ENCODE peak calls at places on chromosomes 11 and 22, in six cellular contexts. T, J, B, F, P and D are unnamed samples. For H3K36me3, the result is how much of the 10 kb centered on the place peaks cover.

GRCh38 chr11:79098096-79098495 is 342.7 kb downstream of the TENM4 start:
- DNase-seq in T (no peak), J (no peak), B (no peak), F (no peak), P (no peak), D (no peak)

GRCh38 chr11:20357150-20357549 is 6.4 kb upstream of the HTATIP2 start:
- DNase-seq in T (no peak), J (no peak), B (no peak), F (no peak), P (no peak), D (no peak)

GRCh38 chr11:5476184-5476819 is 12.2 kb upstream of the OR52D1 start:
- DNase-seq in T (no peak), J (peak), B (no peak), F (no peak), P (peak), D (peak)

GRCh38 chr11:61747389-61748285 is 4.8 kb upstream of the MYRF start:
- DNase-seq in T (peak), J (peak), B (peak), F (peak), P (peak), D (peak)

GRCh38 chr22:44026630-44027511 is 2.8 kb downstream of the PARVB start:
- DNase-seq in T (peak), J (peak), B (peak), F (peak), P (peak), D (no peak)

GRCh38 chr11:92703431-92703830 is 266.0 kb upstream of the MTNR1B start:
- DNase-seq in T (no peak), J (no peak), B (no peak), F (no peak), P (no peak), D (no peak)

GRCh38 chr11:17767914-17768313 is 33.3 kb downstream of the KCNC1 start:
- DNase-seq in T (no peak), J (no peak), B (peak), F (no peak), P (no peak), D (no peak)

GRCh38 chr11:59611570-59612565 is 3.7 kb downstream of the OSBP start:
- DNase-seq in T (no peak), J (no peak), B (no peak), F (no peak), P (peak), D (no peak)

GRCh38 chr22:43174941-43175531 is 11.9 kb downstream of the TTLL12 start:
- DNase-seq in T (no peak), J (no peak), B (peak), F (no peak), P (no peak), D (no peak)

GRCh38 chr22:49391436-49391835 is 436.2 kb downstream of the BRD1 start:
- DNase-seq in T (no peak), J (peak), B (no peak), F (no peak), P (no peak), D (no peak)

GRCh38 chr11:86644291-86644690 is 28.1 kb downstream of the ME3 start:
- DNase-seq in T (no peak), J (no peak), B (no peak), F (no peak), P (no peak), D (no peak)

GRCh38 chr11:6397156-6397555 is 6.9 kb downstream of the SMPD1 start:
- DNase-seq in T (no peak), J (no peak), B (no peak), F (no peak), P (no peak), D (no peak)

GRCh38 chr11:86511086-86511551 is 136.4 kb downstream of the CCDC81 start:
- DNase-seq in T (no peak), J (no peak), B (no peak), F (no peak), P (no peak), D (no peak)

GRCh38 chr11:49405743-49406142 is 197.3 kb upstream of the FOLH1 start:
- DNase-seq in T (no peak), J (no peak), B (peak), F (no peak), P (no peak), D (no peak)

GRCh38 chr11:6646040-6646439 is 9.6 kb downstream of the DCHS1 start:
- DNase-seq in T (no peak), J (no peak), B (peak), F (peak), P (no peak), D (no peak)

GRCh38 chr11:71363721-71364120 is 84.5 kb downstream of the DHCR7 start:
- DNase-seq in T (no peak), J (no peak), B (no peak), F (no peak), P (no peak), D (no peak)

GRCh38 chr11:14642453-14642852 is 1.2 kb upstream of the PDE3B start:
- DNase-seq in T (no peak), J (no peak), B (no peak), F (no peak), P (no peak), D (no peak)
- H3K4me3 ChIP-seq in T (peak), J (peak), B (peak), F (no peak), P (no peak), D (no peak)

GRCh38 chr11:36402568-36403181 is 106.6 kb downstream of the PRR5L start:
- DNase-seq in T (no peak), J (no peak), B (no peak), F (no peak), P (no peak), D (no peak)

GRCh38 chr11:36399745-36400144 is 103.7 kb downstream of the PRR5L start:
- DNase-seq in T (no peak), J (no peak), B (no peak), F (no peak), P (no peak), D (no peak)

GRCh38 chr11:36398261-36398953 is 102.3 kb downstream of the PRR5L start:
- DNase-seq in T (no peak), J (no peak), B (no peak), F (no peak), P (no peak), D (no peak)

GRCh38 chr11:36400768-36401455 is 104.8 kb downstream of the PRR5L start:
- DNase-seq in T (no peak), J (no peak), B (peak), F (no peak), P (no peak), D (no peak)

DNA sequence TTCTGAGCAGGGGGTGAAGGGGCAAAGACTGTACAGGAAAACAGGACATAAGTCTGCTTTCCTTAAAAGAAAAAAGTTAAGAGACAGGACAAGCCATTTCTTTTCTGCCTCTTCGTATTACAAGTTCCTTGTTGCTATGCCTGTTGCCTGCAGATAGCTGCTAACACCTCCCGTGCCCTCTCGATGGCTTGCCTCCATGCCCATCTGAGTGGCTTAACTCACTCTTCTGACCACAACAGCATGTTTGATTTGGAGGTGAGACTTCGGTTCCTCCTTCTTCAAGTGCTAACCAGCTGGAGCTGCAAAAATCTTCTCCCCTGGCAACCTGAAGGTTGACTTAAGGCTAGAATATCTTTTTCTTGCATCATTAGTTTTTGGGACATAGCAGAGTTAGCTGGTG is 103.1 kb downstream of the PRR5L start:
- DNase-seq in T (no peak), J (no peak), B (no peak), F (no peak), P (no peak), D (no peak)
- H3K36me3 ChIP-seq in T (under half), J (half or more), B (under half), F (under half), P (under half), D (under half)

DNA sequence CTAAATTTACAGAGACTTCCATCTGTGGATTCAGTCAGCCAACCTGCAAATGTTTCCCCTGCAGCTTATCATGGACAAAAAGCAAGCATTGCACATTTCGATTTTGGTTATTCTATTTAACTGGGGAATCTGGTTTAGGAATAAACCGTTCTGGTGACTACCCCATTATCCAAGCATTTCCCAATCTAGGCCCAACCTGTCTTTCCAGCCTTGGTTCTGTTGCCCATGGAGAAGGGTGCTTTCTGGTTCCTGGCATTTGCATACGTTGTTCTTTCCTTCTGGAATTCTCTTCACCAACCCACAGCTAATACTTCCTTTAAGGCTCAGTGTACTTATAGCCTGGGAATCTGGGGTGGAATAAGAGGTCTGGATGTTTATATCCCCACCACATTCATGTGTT is 1.4 kb upstream of the TMEM123 start:
- DNase-seq in T (no peak), J (no peak), B (no peak), F (no peak), P (no peak), D (no peak)
- H3K4me3 ChIP-seq in T (no peak), J (no peak), B (no peak), F (no peak), P (no peak), D (no peak)

DNA sequence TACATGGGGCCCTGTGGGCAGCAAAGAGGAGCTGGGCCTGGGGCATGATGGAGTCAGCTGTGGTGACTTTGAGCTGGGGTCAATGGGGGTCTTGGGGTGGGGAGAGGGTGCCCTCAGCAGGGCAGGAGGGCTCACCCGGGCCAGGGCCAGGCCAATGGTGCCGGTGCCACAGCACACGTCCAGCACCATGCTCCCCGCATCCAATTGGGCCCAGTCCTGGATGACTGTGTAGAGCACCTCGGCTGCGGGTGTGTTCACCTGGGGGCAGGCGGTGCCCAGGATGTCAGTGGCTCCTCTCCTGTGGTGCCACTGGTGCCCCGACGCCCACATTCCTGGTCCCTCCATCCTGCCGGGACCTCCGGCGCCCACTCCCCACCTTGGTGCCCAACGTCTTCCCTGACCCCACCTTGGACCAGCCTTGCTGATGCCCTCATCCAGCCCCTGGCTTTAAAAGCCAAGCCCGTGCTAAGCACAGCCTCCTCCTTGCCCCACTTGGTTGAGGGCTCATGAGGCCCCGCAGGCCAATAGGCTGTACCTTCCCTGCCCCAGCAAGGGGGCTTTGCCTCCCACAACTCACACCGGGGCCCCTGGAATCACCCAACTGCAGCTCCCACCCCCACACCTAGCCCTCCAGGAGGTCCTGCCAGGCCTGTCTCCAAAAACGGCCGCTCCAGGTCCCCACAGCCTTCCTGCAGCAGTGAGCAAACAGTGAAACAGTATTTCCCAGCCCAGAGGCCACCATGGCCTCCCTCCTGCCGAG is 2.2 kb upstream of the RANBP1 start:
- DNase-seq in T (no peak), J (no peak), B (peak), F (no peak), P (no peak), D (no peak)
- H3K36me3 ChIP-seq in T (under half), J (half or more), B (under half), F (half or more), P (under half), D (under half)

DNA sequence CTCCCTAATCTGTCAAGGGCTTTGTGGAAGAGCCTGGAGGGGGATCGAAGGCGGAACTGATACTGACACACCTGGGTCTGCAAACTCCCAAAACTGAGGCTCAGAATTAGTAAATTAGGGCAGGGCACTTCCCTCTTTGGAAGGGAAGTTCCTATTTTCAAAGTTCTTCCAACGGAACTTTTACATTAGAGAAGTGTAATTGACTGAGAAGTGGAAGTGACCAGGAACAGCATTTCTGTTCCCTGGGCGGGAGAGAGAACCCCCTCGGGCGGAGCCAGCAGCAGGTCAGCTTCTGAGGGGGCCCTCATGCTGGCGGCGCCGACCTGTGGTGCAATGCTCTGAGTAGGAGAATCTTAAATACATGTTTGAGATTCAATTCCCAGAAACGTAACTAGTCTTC is 1.1 kb upstream of the CBL start:
- DNase-seq in T (no peak), J (no peak), B (peak), F (peak), P (no peak), D (peak)
- H3K4me3 ChIP-seq in T (no peak), J (no peak), B (peak), F (peak), P (no peak), D (no peak)